ENCODE peak calls at places on chromosome 3, in nine cellular contexts. A is foreskin fibroblast; I is right lobe of liver; U is right cardiac atrium; Y is OCI-LY7; P is cardiac muscle cell; F is lower lobe of right lung; T is naive thymus-derived CD4-positive, alpha-beta T cell; J is HAP-1. D is an unnamed sample.

GRCh38 chr3:149013726-149014125 is 22.4 kb downstream of the GYG1 start:
- DNase-seq in A (no peak), T (no peak), F (no peak), P (no peak), Y (no peak), J (no peak), I (no peak), U (no peak), D (no peak)

GRCh38 chr3:181872887-181873286 is 161.2 kb downstream of the SOX2 start:
- DNase-seq in T (no peak), A (no peak), U (peak), P (no peak), Y (no peak), I (no peak), J (no peak), F (no peak), D (no peak)

GRCh38 chr3:33447958-33448357 is 7.8 kb upstream of the UBP1 start:
- DNase-seq in J (no peak), Y (no peak), A (no peak), F (no peak), I (no peak), T (no peak), P (peak), U (no peak), D (no peak)

GRCh38 chr3:24550588-24550987 is 55.9 kb upstream of the THRB start:
- DNase-seq in A (no peak), Y (no peak), T (no peak), I (no peak), J (no peak), F (no peak), U (no peak), P (no peak), D (no peak)

GRCh38 chr3:42653303-42653559 is 266 bp upstream of the ZBTB47 start:
- DNase-seq in P (no peak), F (no peak), T (no peak), U (no peak), J (no peak), A (no peak), Y (no peak), I (no peak), D (no peak)

GRCh38 chr3:194224937-194225422 is 89.0 kb downstream of the HES1 start:
- DNase-seq in T (no peak), U (no peak), F (no peak), I (no peak), J (no peak), Y (no peak), P (no peak), A (no peak), D (no peak)

GRCh38 chr3:21645121-21645897 is 105.7 kb downstream of the ZNF385D start:
- DNase-seq in U (peak), T (no peak), I (peak), P (no peak), A (peak), F (no peak), J (no peak), Y (no peak), D (no peak)

GRCh38 chr3:50249459-50249858 is 13.5 kb downstream of the GNAI2 start:
- DNase-seq in Y (no peak), T (no peak), A (no peak), U (no peak), J (no peak), P (no peak), F (no peak), I (no peak), D (no peak)

GRCh38 chr3:94011208-94011842 is 17.1 kb downstream of the STX19 start:
- DNase-seq in U (no peak), A (no peak), I (no peak), J (no peak), T (no peak), P (no peak), Y (no peak), F (no peak), D (no peak)

GRCh38 chr3:168616901-168617300 is 521.2 kb upstream of the GOLIM4 start:
- DNase-seq in P (no peak), T (no peak), I (no peak), U (no peak), J (peak), F (no peak), Y (no peak), A (no peak), D (no peak)

GRCh38 chr3:11322931-11323330 is 50.7 kb downstream of the ATG7 start:
- DNase-seq in Y (no peak), T (no peak), A (no peak), F (no peak), I (no peak), P (no peak), J (no peak), U (no peak), D (no peak)

GRCh38 chr3:55030938-55031337 is 103.1 kb upstream of the LRTM1 start:
- DNase-seq in T (no peak), A (no peak), U (no peak), I (no peak), J (no peak), Y (no peak), P (no peak), F (no peak), D (no peak)

GRCh38 chr3:146165370-146165769 is 4.4 kb upstream of the PLOD2 start:
- DNase-seq in J (no peak), F (no peak), Y (no peak), P (no peak), U (no peak), T (no peak), A (no peak), I (no peak), D (no peak)

GRCh38 chr3:4703054-4703480 is 209.9 kb downstream of the ITPR1 start:
- DNase-seq in T (no peak), U (peak), Y (no peak), A (no peak), P (no peak), F (no peak), J (no peak), I (no peak), D (no peak)

GRCh38 chr3:186097663-186098451 is 11.0 kb downstream of the ETV5 start:
- DNase-seq in Y (no peak), A (peak), T (no peak), F (peak), U (peak), J (peak), I (peak), P (peak), D (no peak)

GRCh38 chr3:60756231-60756630 is 495.0 kb downstream of the FHIT start:
- DNase-seq in J (no peak), P (peak), A (no peak), U (no peak), Y (no peak), F (no peak), I (no peak), T (no peak), D (no peak)

GRCh38 chr3:11545186-11545851 is 98.4 kb downstream of the VGLL4 start:
- DNase-seq in A (no peak), P (no peak), F (no peak), T (no peak), U (peak), Y (no peak), J (no peak), I (no peak), D (no peak)

GRCh38 chr3:195207056-195207455 is 63.9 kb downstream of the XXYLT1 start:
- DNase-seq in A (no peak), J (no peak), F (no peak), I (no peak), U (no peak), P (no peak), T (no peak), Y (no peak), D (no peak)

GRCh38 chr3:44762170-44762677 is 630 bp downstream of the KIF15 start:
- DNase-seq in Y (peak), P (no peak), T (no peak), I (no peak), A (peak), F (no peak), J (no peak), U (no peak), D (no peak)

GRCh38 chr3:12380408-12380795 is 91.5 kb downstream of the PPARG start:
- DNase-seq in J (no peak), I (no peak), U (no peak), Y (no peak), T (no peak), F (no peak), A (no peak), P (no peak), D (peak)

GRCh38 chr3:110528305-110529121 is 543.1 kb upstream of the NECTIN3 start:
- DNase-seq in J (peak), T (no peak), P (no peak), U (no peak), I (no peak), A (no peak), F (no peak), Y (no peak), D (no peak)

GRCh38 chr3:63934041-63934440 is 21.9 kb upstream of the SCAANT1 start:
- DNase-seq in I (no peak), J (no peak), Y (no peak), T (no peak), U (no peak), F (no peak), A (no peak), P (no peak), D (no peak)

GRCh38 chr3:96488708-96489107 is 325.7 kb upstream of the EPHA6 start:
- DNase-seq in A (no peak), F (no peak), J (no peak), P (no peak), Y (no peak), I (no peak), T (no peak), U (no peak), D (no peak)

GRCh38 chr3:134197681-134198261 is 52.9 kb downstream of the RYK start:
- DNase-seq in J (peak), A (peak), F (no peak), U (no peak), P (peak), T (peak), Y (peak), I (no peak), D (peak)

GRCh38 chr3:99651561-99651960 is 13.2 kb downstream of the COL8A1 start:
- DNase-seq in P (no peak), T (no peak), A (peak), J (no peak), F (no peak), U (peak), I (no peak), Y (no peak), D (no peak)

GRCh38 chr3:176663819-176664218 is 533.5 kb downstream of the TBL1XR1 start:
- DNase-seq in I (no peak), J (peak), F (no peak), Y (peak), A (peak), P (peak), T (no peak), U (no peak), D (no peak)
- H3K4me3 ChIP-seq in I (no peak), J (no peak), F (no peak), Y (no peak), A (no peak), P (no peak), T (no peak), U (no peak), D (no peak)

GRCh38 chr3:120597445-120598049 is 1.4 kb downstream of the NDUFB4 start:
- DNase-seq in J (no peak), A (no peak), P (no peak), U (no peak), F (no peak), I (no peak), Y (no peak), T (no peak), D (no peak)
- H3K4me3 ChIP-seq in J (peak), A (peak), P (peak), U (peak), F (peak), I (peak), Y (peak), T (peak), D (peak)

GRCh38 chr3:189908646-189909045 is 212.1 kb downstream of the P3H2 start:
- DNase-seq in T (no peak), F (no peak), J (no peak), A (peak), Y (no peak), I (no peak), P (no peak), U (no peak), D (no peak)
- H3K4me3 ChIP-seq in T (no peak), F (no peak), J (no peak), A (no peak), Y (no peak), I (no peak), P (no peak), U (no peak), D (no peak)

DNA sequence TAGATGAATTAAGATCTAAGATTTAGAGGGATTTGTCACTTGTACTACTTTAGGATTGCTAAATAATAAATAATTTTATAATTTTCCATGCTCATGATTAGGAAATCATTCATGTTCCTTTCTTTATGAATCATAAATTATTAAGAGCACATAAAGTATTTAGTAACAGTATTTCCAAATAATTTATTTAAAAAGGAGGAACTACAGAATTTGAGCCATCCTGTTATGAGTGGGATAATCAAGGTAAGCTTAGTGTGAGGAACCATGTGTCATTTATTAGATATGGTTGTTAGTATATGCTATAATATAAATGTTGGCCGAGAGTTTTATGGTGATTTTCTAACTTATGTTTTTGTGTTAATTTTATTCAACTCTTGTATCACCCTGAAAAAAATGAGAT is 37.4 kb upstream of the C3orf38 start:
- DNase-seq in J (no peak), I (no peak), T (no peak), A (no peak), P (no peak), U (no peak), F (no peak), Y (no peak), D (no peak)
- H3K4me3 ChIP-seq in J (no peak), I (no peak), T (no peak), A (no peak), P (no peak), U (no peak), F (no peak), Y (no peak), D (no peak)

GRCh38 chr3:112357888-112358287 is 24.9 kb downstream of the CD200 start:
- DNase-seq in F (no peak), Y (no peak), A (no peak), P (no peak), T (peak), J (no peak), I (no peak), U (peak), D (no peak)
- H3K4me3 ChIP-seq in F (no peak), Y (no peak), A (no peak), P (no peak), T (peak), J (no peak), I (no peak), U (peak), D (no peak)

DNA sequence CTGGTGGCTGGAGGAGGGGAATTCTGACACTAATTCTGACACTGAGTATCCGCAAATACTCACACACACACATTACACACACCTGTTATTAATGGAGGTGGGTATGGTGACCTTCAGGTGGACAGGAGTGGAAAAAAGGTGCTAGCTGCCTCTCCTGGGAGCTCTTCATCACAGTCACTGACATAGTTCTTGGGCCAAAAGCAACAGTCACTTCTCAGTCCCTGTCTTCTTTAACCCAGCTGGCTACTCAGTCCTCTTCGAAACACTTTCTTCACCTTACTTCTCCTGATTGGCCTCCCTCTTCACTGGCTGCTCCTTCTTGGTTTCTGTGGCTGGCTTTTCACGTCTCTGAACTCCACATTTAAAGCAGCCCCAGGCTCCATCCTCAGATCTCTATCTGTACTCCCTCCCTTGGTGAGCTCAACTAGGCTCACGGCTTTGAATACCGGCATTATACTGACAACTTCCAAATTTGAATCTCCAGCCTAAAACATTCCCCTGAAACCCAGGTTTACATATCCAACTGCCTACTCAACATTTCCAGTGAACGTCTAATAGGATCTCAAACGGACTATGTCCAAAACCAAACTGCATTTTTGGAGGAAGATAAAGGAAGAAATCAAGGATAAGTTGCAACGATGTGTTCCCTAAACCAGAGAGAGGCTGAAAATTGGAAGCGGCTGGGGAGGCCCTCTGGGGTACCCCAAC is 53.2 kb upstream of the HEG1 start:
- DNase-seq in U (no peak), T (no peak), Y (no peak), P (no peak), J (no peak), F (no peak), A (no peak), I (no peak), D (no peak)
- H3K4me3 ChIP-seq in U (no peak), T (no peak), Y (no peak), P (no peak), J (no peak), F (no peak), A (no peak), I (no peak), D (no peak)

DNA sequence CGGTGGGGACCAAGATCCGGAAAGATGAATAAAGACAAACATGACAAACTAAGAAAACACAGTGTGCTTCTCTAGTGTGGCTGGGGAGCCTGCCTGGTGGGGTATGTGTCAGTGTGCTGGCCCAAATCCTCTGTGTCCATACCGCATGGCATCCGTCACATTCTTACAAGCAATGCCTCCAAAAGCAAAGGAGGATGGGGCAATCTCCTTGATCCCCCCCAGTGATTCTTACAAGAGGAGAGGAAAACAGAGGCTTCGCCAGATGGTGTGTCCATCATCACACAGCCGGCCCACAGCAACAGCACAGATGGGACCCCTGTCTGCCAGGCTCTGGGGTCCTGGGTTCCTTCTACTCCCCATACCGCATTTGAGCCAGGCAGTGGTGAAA is 558 bp upstream of the IL17RC start:
- DNase-seq in U (no peak), Y (no peak), P (no peak), J (no peak), I (no peak), F (no peak), A (peak), T (no peak), D (no peak)
- H3K4me3 ChIP-seq in U (peak), Y (no peak), P (peak), J (peak), I (peak), F (peak), A (peak), T (peak), D (no peak)

GRCh38 chr3:196513697-196514349 is 1.3 kb downstream of the SMCO1 start:
- DNase-seq in T (no peak), I (no peak), A (peak), F (no peak), U (no peak), Y (no peak), J (no peak), P (no peak), D (no peak)
- H3K4me3 ChIP-seq in T (no peak), I (no peak), A (no peak), F (no peak), U (no peak), Y (no peak), J (no peak), P (no peak), D (no peak)

DNA sequence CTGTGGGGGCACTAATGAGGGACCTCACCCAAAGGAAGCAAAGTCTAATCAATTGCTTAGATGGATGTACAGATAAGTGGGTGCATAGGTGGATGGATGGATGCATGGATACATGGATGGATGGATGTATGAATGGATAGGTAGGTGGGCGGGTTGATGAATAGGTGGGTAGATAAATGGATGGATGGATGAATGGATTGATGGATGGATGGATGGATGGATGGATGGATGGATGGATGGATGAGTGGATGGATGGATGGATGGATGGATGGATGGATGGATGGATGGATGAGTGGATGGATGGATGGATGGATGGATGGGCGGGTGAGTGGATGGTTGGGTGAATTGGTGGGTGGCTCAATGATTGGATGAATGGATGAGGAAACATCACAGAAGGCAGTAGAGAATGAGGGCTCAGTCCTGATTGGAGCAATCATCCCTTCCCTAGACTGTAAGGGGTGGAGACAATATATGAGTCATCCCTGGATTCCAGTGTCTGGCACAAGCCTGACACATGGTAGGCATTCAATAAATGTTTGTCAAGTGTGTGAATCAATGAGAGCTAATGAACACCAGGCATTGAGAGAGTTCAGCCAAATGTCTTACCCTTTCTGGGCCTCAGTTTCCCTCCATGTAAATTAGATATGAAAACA is 40.4 kb upstream of the PXYLP1 start:
- DNase-seq in P (no peak), I (no peak), F (no peak), T (no peak), Y (no peak), U (no peak), J (no peak), A (peak), D (no peak)
- H3K4me3 ChIP-seq in P (no peak), I (no peak), F (no peak), T (no peak), Y (no peak), U (no peak), J (no peak), A (no peak), D (no peak)